ENCODE peak calls at places on chromosomes 11 and 22, in seven cellular contexts. L is H7; Y is H1; Q is activated T-helper 9 cell treated with anti-CD3 and anti-CD28 coated beads, Interleukin-2, amount 50 U/mL, for 16 hours; P is NCI-H1417; V is HAP-1; I is A549. G is an unnamed sample.

GRCh38 chr11:36148701-36149100 is 140.5 kb downstream of the COMMD9 start:
- DNase-seq in L (no peak), Y (no peak), Q (no peak), P (no peak), V (no peak), I (no peak), G (no peak)

GRCh38 chr11:83648610-83649467 is 362.7 kb upstream of the CCDC90B start:
- DNase-seq in L (no peak), Y (no peak), Q (no peak), P (no peak), V (no peak), I (no peak), G (no peak)

GRCh38 chr11:44120169-44120568 is 24.7 kb downstream of the EXT2 start:
- DNase-seq in L (peak), Y (no peak), Q (no peak), P (no peak), V (no peak), I (peak), G (no peak)

GRCh38 chr11:8577791-8578581 is 16.0 kb downstream of the STK33 start:
- DNase-seq in L (no peak), Y (no peak), Q (no peak), P (no peak), V (no peak), I (no peak), G (no peak)

GRCh38 chr11:62025429-62026105 is 58.1 kb upstream of the FTH1 start:
- DNase-seq in L (no peak), Y (no peak), Q (peak), P (no peak), V (no peak), I (peak), G (peak)

GRCh38 chr11:83007909-83008580 is 63.7 kb downstream of the RAB30 start:
- DNase-seq in L (no peak), Y (no peak), Q (no peak), P (no peak), V (peak), I (no peak), G (no peak)

GRCh38 chr11:134069996-134070845 is 1.3 kb downstream of the JAM3 start:
- DNase-seq in L (no peak), Y (no peak), Q (no peak), P (peak), V (no peak), I (no peak), G (no peak)

GRCh38 chr11:45517171-45517770 is 148.2 kb downstream of the CHST1 start:
- DNase-seq in L (no peak), Y (no peak), Q (no peak), P (no peak), V (no peak), I (no peak), G (no peak)

GRCh38 chr22:48567213-48567975 is 1260.3 kb downstream of the BRD1 start:
- DNase-seq in L (no peak), Y (no peak), Q (no peak), P (peak), V (no peak), I (no peak), G (no peak)

GRCh38 chr11:104547996-104548661 is 350.1 kb downstream of the CASP12 start:
- DNase-seq in L (no peak), Y (no peak), Q (no peak), P (no peak), V (no peak), I (no peak), G (no peak)

GRCh38 chr22:29083576-29084566 is 11.0 kb downstream of the KREMEN1 start:
- DNase-seq in L (no peak), Y (no peak), Q (no peak), P (no peak), V (peak), I (no peak), G (no peak)

GRCh38 chr11:47004595-47005033 is 68.1 kb downstream of the CSTPP1 start:
- DNase-seq in L (no peak), Y (no peak), Q (no peak), P (no peak), V (no peak), I (no peak), G (no peak)

GRCh38 chr22:38706101-38706884 is 549 bp downstream of the GTPBP1 start:
- DNase-seq in L (peak), Y (no peak), Q (peak), P (no peak), V (peak), I (no peak), G (no peak)

GRCh38 chr22:31148953-31149627 is 8.8 kb upstream of the PLA2G3 start:
- DNase-seq in L (peak), Y (peak), Q (no peak), P (peak), V (peak), I (peak), G (no peak)

GRCh38 chr11:86395061-86395551 is 20.4 kb downstream of the CCDC81 start:
- DNase-seq in L (peak), Y (no peak), Q (no peak), P (no peak), V (peak), I (no peak), G (no peak)

GRCh38 chr11:75631086-75631694 is 37.6 kb downstream of the MAP6 start:
- DNase-seq in L (no peak), Y (no peak), Q (no peak), P (peak), V (no peak), I (no peak), G (no peak)

GRCh38 chr11:89504270-89504669 is 13.1 kb upstream of the NOX4 start:
- DNase-seq in L (no peak), Y (no peak), Q (no peak), P (no peak), V (no peak), I (no peak), G (no peak)

GRCh38 chr11:128484172-128484571 is 103.2 kb downstream of the ETS1 start:
- DNase-seq in L (peak), Y (no peak), Q (no peak), P (no peak), V (no peak), I (no peak), G (no peak)

GRCh38 chr22:22424210-22424800 is 84.2 kb downstream of the ZNF280B start:
- DNase-seq in L (no peak), Y (no peak), Q (no peak), P (no peak), V (peak), I (no peak), G (no peak)

GRCh38 chr11:108135845-108136599 is 14.7 kb downstream of the ACAT1 start:
- DNase-seq in L (no peak), Y (no peak), Q (no peak), P (no peak), V (no peak), I (no peak), G (no peak)

GRCh38 chr11:108654994-108655631 is 9.8 kb upstream of the DDX10 start:
- DNase-seq in L (no peak), Y (no peak), Q (no peak), P (peak), V (peak), I (peak), G (no peak)

GRCh38 chr11:36364551-36364950 is 68.5 kb downstream of the PRR5L start:
- DNase-seq in L (no peak), Y (no peak), Q (no peak), P (no peak), V (no peak), I (no peak), G (no peak)

GRCh38 chr22:39433476-39434242 is 23.2 kb upstream of the MGAT3 start:
- DNase-seq in L (no peak), Y (no peak), Q (no peak), P (no peak), V (no peak), I (no peak), G (no peak)

GRCh38 chr11:8779732-8780131 is 97.1 kb downstream of the RPL27A start:
- DNase-seq in L (no peak), Y (no peak), Q (no peak), P (no peak), V (no peak), I (no peak), G (no peak)

GRCh38 chr11:6238902-6239301 is at the start of gene CNGA4:
- DNase-seq in L (peak), Y (no peak), Q (no peak), P (no peak), V (no peak), I (no peak), G (no peak)

GRCh38 chr11:114233755-114234154 is 62.4 kb upstream of the NNMT start:
- DNase-seq in L (no peak), Y (no peak), Q (no peak), P (no peak), V (no peak), I (no peak), G (no peak)

GRCh38 chr11:75562836-75563484 is 907 bp downstream of the SERPINH1 start:
- DNase-seq in L (peak), Y (no peak), Q (no peak), P (no peak), V (peak), I (no peak), G (no peak)

GRCh38 chr11:35722641-35723040 is 60.1 kb downstream of the TRIM44 start:
- DNase-seq in L (no peak), Y (no peak), Q (no peak), P (no peak), V (no peak), I (no peak), G (no peak)

GRCh38 chr11:17382046-17382728 is 6.3 kb downstream of the KCNJ11 start:
- DNase-seq in L (no peak), Y (no peak), Q (no peak), P (no peak), V (no peak), I (no peak), G (no peak)

GRCh38 chr11:116459233-116459632 is 313.6 kb downstream of the BUD13 start:
- DNase-seq in L (no peak), Y (no peak), Q (no peak), P (no peak), V (no peak), I (no peak), G (no peak)

GRCh38 chr22:31826443-31826842 is 72.6 kb downstream of the DEPDC5 start:
- DNase-seq in L (no peak), Y (no peak), Q (no peak), P (no peak), V (no peak), I (no peak), G (no peak)

GRCh38 chr11:69472766-69473519 is 8.5 kb upstream of the LINC01488 start:
- DNase-seq in L (no peak), Y (no peak), Q (no peak), P (no peak), V (no peak), I (no peak), G (no peak)

G was measured in effector memory CD4-positive, alpha-beta T cell.